ENCODE peak calls at places on chromosomes 12 and 14, in ten cellular contexts. One of them, this sample, is unnamed.

GRCh38 chr12:6330192-6330591 is 11.7 kb downstream of the TNFRSF1A start:
- DNase-seq in anterior cingulate cortex: no peak
- DNase-seq in sigmoid colon: no peak
- DNase-seq in hippocampal formation: no peak
- DNase-seq in tibial nerve: no peak
- DNase-seq in head of caudate nucleus: no peak
- DNase-seq in GM06990: no peak
- DNase-seq in GM13977: no peak
- DNase-seq in activated gamma-delta T cell: no peak
- DNase-seq in activated CD8-positive, alpha-beta memory T cell treated with anti-CD3 and anti-CD28 coated beads for 1 hour: no peak
- DNase-seq in this sample: no peak

GRCh38 chr12:85794551-85794950 is 41.7 kb downstream of the RASSF9 start:
- DNase-seq in anterior cingulate cortex: no peak
- DNase-seq in sigmoid colon: no peak
- DNase-seq in hippocampal formation: no peak
- DNase-seq in tibial nerve: no peak
- DNase-seq in head of caudate nucleus: no peak
- DNase-seq in GM06990: no peak
- DNase-seq in GM13977: no peak
- DNase-seq in activated gamma-delta T cell: no peak
- DNase-seq in activated CD8-positive, alpha-beta memory T cell treated with anti-CD3 and anti-CD28 coated beads for 1 hour: no peak
- DNase-seq in this sample: no peak

GRCh38 chr14:68820119-68820518 is 27.3 kb upstream of the ZFP36L1 start:
- DNase-seq in anterior cingulate cortex: no peak
- DNase-seq in sigmoid colon: no peak
- DNase-seq in hippocampal formation: no peak
- DNase-seq in tibial nerve: no peak
- DNase-seq in head of caudate nucleus: no peak
- DNase-seq in GM06990: no peak
- DNase-seq in GM13977: no peak
- DNase-seq in activated gamma-delta T cell: no peak
- DNase-seq in activated CD8-positive, alpha-beta memory T cell treated with anti-CD3 and anti-CD28 coated beads for 1 hour: no peak
- DNase-seq in this sample: no peak

GRCh38 chr14:104523546-104523935 is 56.0 kb upstream of the C14orf180 start:
- DNase-seq in anterior cingulate cortex: no peak
- DNase-seq in sigmoid colon: no peak
- DNase-seq in hippocampal formation: no peak
- DNase-seq in tibial nerve: no peak
- DNase-seq in head of caudate nucleus: no peak
- DNase-seq in GM06990: no peak
- DNase-seq in GM13977: no peak
- DNase-seq in activated gamma-delta T cell: no peak
- DNase-seq in activated CD8-positive, alpha-beta memory T cell treated with anti-CD3 and anti-CD28 coated beads for 1 hour: no peak
- DNase-seq in this sample: no peak

GRCh38 chr14:66859063-66859671 is 330.1 kb upstream of the GARIN2 start:
- DNase-seq in anterior cingulate cortex: no peak
- DNase-seq in sigmoid colon: no peak
- DNase-seq in hippocampal formation: no peak
- DNase-seq in tibial nerve: no peak
- DNase-seq in head of caudate nucleus: no peak
- DNase-seq in GM06990: no peak
- DNase-seq in GM13977: no peak
- DNase-seq in activated gamma-delta T cell: no peak
- DNase-seq in activated CD8-positive, alpha-beta memory T cell treated with anti-CD3 and anti-CD28 coated beads for 1 hour: no peak
- DNase-seq in this sample: no peak

GRCh38 chr14:55650992-55651391 is 71.0 kb downstream of the KTN1 start:
- DNase-seq in anterior cingulate cortex: no peak
- DNase-seq in sigmoid colon: no peak
- DNase-seq in hippocampal formation: no peak
- DNase-seq in tibial nerve: no peak
- DNase-seq in head of caudate nucleus: no peak
- DNase-seq in GM06990: no peak
- DNase-seq in GM13977: no peak
- DNase-seq in activated gamma-delta T cell: no peak
- DNase-seq in activated CD8-positive, alpha-beta memory T cell treated with anti-CD3 and anti-CD28 coated beads for 1 hour: no peak
- DNase-seq in this sample: no peak

GRCh38 chr12:88764781-88765470 is 184.7 kb upstream of the KITLG start:
- DNase-seq in anterior cingulate cortex: no peak
- DNase-seq in sigmoid colon: no peak
- DNase-seq in hippocampal formation: no peak
- DNase-seq in tibial nerve: no peak
- DNase-seq in head of caudate nucleus: no peak
- DNase-seq in GM06990: no peak
- DNase-seq in GM13977: no peak
- DNase-seq in activated gamma-delta T cell: no peak
- DNase-seq in activated CD8-positive, alpha-beta memory T cell treated with anti-CD3 and anti-CD28 coated beads for 1 hour: no peak
- DNase-seq in this sample: no peak

GRCh38 chr14:102094101-102094500 is 7.3 kb upstream of the HSP90AA1 start:
- DNase-seq in anterior cingulate cortex: no peak
- DNase-seq in sigmoid colon: no peak
- DNase-seq in hippocampal formation: no peak
- DNase-seq in tibial nerve: no peak
- DNase-seq in head of caudate nucleus: no peak
- DNase-seq in GM06990: no peak
- DNase-seq in GM13977: no peak
- DNase-seq in activated gamma-delta T cell: no peak
- DNase-seq in activated CD8-positive, alpha-beta memory T cell treated with anti-CD3 and anti-CD28 coated beads for 1 hour: no peak
- DNase-seq in this sample: no peak

GRCh38 chr12:130350715-130351114 is 13.0 kb downstream of the PIWIL1 start:
- DNase-seq in anterior cingulate cortex: no peak
- DNase-seq in sigmoid colon: no peak
- DNase-seq in hippocampal formation: no peak
- DNase-seq in tibial nerve: no peak
- DNase-seq in head of caudate nucleus: no peak
- DNase-seq in GM06990: no peak
- DNase-seq in GM13977: no peak
- DNase-seq in activated gamma-delta T cell: no peak
- DNase-seq in activated CD8-positive, alpha-beta memory T cell treated with anti-CD3 and anti-CD28 coated beads for 1 hour: no peak
- DNase-seq in this sample: no peak

GRCh38 chr14:56044196-56044595 is 74.0 kb upstream of the PELI2 start:
- DNase-seq in anterior cingulate cortex: no peak
- DNase-seq in sigmoid colon: no peak
- DNase-seq in hippocampal formation: no peak
- DNase-seq in tibial nerve: no peak
- DNase-seq in head of caudate nucleus: no peak
- DNase-seq in GM06990: no peak
- DNase-seq in GM13977: no peak
- DNase-seq in activated gamma-delta T cell: no peak
- DNase-seq in activated CD8-positive, alpha-beta memory T cell treated with anti-CD3 and anti-CD28 coated beads for 1 hour: no peak
- DNase-seq in this sample: peak; percentile 56

GRCh38 chr14:51269634-51270033 is 29.6 kb downstream of the TMX1 start:
- DNase-seq in anterior cingulate cortex: no peak
- DNase-seq in sigmoid colon: no peak
- DNase-seq in hippocampal formation: no peak
- DNase-seq in tibial nerve: no peak
- DNase-seq in head of caudate nucleus: no peak
- DNase-seq in GM06990: no peak
- DNase-seq in GM13977: no peak
- DNase-seq in activated gamma-delta T cell: no peak
- DNase-seq in activated CD8-positive, alpha-beta memory T cell treated with anti-CD3 and anti-CD28 coated beads for 1 hour: no peak
- DNase-seq in this sample: no peak